ENCODE peak calls at places on chromosomes 6 and 20, in four cellular contexts. D is neural progenitor cell, X is H1, P is GM23338. S is an unnamed sample. For H4K20me1, the result is how much of the 10 kb centered on the place peaks cover.

GRCh38 chr6:14324042-14324441 is 206.5 kb downstream of the CD83 start:
- DNase-seq in P (no peak), X (no peak), D (no peak), S (peak)

GRCh38 chr20:5072756-5073153 is 47.0 kb downstream of the PCNA start:
- DNase-seq in P (no peak), D (no peak), X (no peak), S (no peak)

GRCh38 chr6:166490671-166491500 is 95.6 kb downstream of the RAMACL start:
- DNase-seq in D (no peak), X (no peak), P (no peak), S (no peak)

GRCh38 chr20:41532935-41533334 is 85.2 kb downstream of the CHD6 start:
- DNase-seq in X (no peak), D (no peak), P (no peak), S (no peak)

GRCh38 chr6:141685416-141685815 is 447.3 kb upstream of the GJE1 start:
- DNase-seq in P (no peak), D (no peak), X (no peak), S (no peak)

GRCh38 chr6:146358341-146359046 is 185.1 kb upstream of the RAB32 start:
- DNase-seq in P (no peak), D (no peak), X (no peak), S (peak)

GRCh38 chr6:45650527-45651135 is 272.9 kb upstream of the SUPT3H start:
- DNase-seq in D (no peak), P (no peak), X (no peak), S (peak)

GRCh38 chr6:100906325-100906724 is 25.2 kb upstream of the ASCC3 start:
- DNase-seq in X (no peak), D (no peak), P (peak), S (no peak)

GRCh38 chr6:142279350-142280180 is 22.2 kb upstream of the ADGRG6 start:
- DNase-seq in X (no peak), D (no peak), P (no peak), S (no peak)

GRCh38 chr6:18410412-18410811 is 23.3 kb downstream of the RNF144B start:
- DNase-seq in D (no peak), P (no peak), X (no peak), S (peak)

GRCh38 chr20:63056236-63057132 is 49.7 kb upstream of the BHLHE23 start:
- DNase-seq in P (peak), D (peak), X (peak), S (peak)

GRCh38 chr20:20037960-20038359 is 14.3 kb downstream of the CRNKL1 start:
- DNase-seq in P (peak), D (no peak), X (no peak), S (no peak)

GRCh38 chr6:117317261-117317660 is 51.9 kb downstream of the VGLL2 start:
- DNase-seq in D (peak), X (no peak), P (peak), S (peak)

GRCh38 chr20:20734475-20734948 is 22.1 kb upstream of the RALGAPA2 start:
- DNase-seq in P (peak), X (no peak), D (peak), S (no peak)

GRCh38 chr6:38137609-38138008 is 318.1 kb downstream of the ZFAND3 start:
- DNase-seq in X (no peak), P (peak), D (peak), S (no peak)

GRCh38 chr20:43973231-43973630 is 58.6 kb downstream of the TOX2 start:
- DNase-seq in P (no peak), X (no peak), D (no peak), S (no peak)
- TF ChIP-seq EZH2 in P (no peak), X (no peak), D (no peak), S (no peak)

DNA sequence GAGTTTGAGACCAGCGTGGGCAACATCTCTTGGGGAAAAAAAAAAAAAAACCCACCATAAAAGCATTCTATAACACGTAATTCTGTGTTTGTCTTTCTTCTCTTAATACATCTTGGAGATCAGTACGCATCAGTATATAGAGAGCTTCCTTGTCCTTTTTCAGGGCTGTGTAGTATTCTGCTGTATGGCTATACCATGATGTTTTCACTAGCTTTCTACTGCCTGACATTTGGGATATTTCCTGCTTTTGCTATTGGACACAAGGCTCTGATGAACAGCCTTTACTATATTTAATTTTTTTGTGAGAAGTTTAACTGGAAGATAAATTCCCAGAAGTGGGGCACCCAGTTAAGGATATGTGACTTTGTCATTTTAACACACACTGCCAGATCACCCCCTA is 7.0 kb downstream of the TRIB3 start:
- DNase-seq in X (no peak), D (no peak), P (no peak), S (no peak)
- H4K20me1 ChIP-seq in X (under half), D (under half), P (under half), S (under half)

DNA sequence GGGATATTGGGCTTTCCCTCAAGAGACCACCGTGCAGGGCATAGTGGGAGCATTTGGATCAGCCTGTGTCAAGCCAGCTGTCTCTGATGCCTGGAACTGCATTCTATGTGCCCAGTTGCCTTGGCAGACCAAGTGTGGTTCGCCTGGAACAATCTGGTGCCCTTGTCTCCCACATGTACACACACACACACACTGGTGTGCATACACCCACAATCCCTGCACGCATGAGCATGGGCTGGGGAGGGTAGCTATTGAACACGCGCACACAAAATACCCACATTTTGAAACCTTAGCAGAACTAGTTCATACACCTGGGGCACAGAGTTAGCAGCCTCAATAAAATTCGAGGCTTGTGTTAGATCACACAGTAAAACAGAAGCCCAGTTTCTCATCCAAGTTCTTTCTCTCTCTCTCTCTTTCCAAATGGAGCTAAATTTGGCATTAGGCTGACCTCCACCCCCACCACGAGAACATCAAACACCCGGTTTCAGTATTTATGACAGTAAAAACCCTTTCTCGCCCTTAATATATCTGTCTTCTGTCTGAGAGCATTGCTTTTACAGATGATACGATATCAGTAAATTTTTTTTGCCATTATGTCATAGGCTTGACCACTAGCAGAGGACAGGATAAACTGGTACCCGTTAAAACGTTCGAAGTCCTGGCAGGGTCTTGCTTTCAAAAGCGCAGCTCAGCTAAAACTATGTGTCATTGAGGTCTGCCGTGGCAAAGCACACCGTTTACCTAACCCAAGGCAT is 18.2 kb upstream of the NFATC2 start:
- DNase-seq in D (no peak), P (no peak), X (no peak), S (no peak)
- TF ChIP-seq EZH2 in D (no peak), P (no peak), X (no peak), S (peak)

GRCh38 chr20:38725458-38725958 is 1.2 kb downstream of the SLC32A1 start:
- DNase-seq in P (no peak), D (no peak), X (no peak), S (no peak)

GRCh38 chr20:38725959-38726848 is 1.9 kb downstream of the SLC32A1 start:
- DNase-seq in P (peak), D (peak), X (peak), S (no peak)

GRCh38 chr20:38723069-38723981 is 961 bp upstream of the SLC32A1 start:
- DNase-seq in X (peak), P (peak), D (peak), S (peak)

GRCh38 chr20:38723982-38724602 is at the start of gene SLC32A1:
- DNase-seq in D (peak), P (peak), X (peak), S (no peak)

GRCh38 chr20:38724603-38725457 is 544 bp downstream of the SLC32A1 start:
- DNase-seq in X (peak), P (peak), D (peak), S (no peak)
- H4K20me1 ChIP-seq in X (under half), P (under half), D (half or more), S (under half)

DNA sequence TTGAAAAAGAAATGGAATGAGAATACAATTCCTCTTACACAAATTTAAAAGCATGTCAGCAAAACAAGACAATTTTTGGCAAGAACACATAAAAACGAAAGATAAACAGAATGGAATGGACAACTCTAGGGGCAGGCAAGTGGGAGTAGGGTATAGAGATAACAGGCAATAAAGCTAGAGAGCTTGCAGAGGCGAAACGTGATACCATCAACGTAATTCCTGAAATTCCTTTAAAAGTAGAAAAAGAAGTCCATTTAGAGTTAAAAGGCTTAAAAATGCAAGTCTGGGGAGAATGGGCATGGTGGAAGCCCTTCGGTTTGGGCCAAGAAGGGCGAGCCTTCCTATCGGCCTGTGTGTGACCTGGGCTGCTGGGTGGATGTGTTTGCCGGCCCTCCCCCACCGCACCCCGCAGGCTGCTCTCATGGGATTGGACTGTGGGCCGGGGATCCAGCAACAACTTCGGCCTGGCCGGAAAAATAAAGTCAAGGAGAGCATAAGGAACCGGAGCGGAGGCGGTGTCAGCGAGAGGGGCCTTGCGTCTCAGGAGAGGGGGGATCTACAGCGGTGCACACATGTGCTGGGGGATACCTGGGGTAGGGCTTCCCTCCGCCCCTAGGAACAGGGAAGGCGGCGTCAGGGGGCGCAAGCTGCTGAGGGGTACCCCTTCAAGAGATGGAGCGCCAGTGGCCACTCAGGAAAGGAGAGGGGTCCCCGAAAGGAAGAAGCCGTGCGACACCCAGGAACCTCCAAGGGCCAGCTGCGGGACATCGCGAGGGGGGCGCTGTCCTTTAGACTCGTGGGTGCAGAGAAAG is 4.1 kb downstream of the TMEM239 start:
- DNase-seq in P (peak), X (peak), D (peak), S (no peak)
- TF ChIP-seq EZH2 in P (peak), X (no peak), D (no peak), S (no peak)

GRCh38 chr6:34391711-34392496 is 565 bp downstream of the NUDT3 start:
- DNase-seq in D (peak), X (peak), P (peak), S (peak)

GRCh38 chr6:34389034-34389433 is 3.4 kb downstream of the NUDT3 start:
- DNase-seq in D (peak), X (no peak), P (peak), S (no peak)

GRCh38 chr6:34392497-34393190 is at the start of gene NUDT3:
- DNase-seq in X (peak), D (peak), P (peak), S (peak)

GRCh38 chr6:34391023-34391485 is 1.4 kb downstream of the NUDT3 start:
- DNase-seq in X (no peak), D (no peak), P (peak), S (peak)

GRCh38 chr6:34390531-34391013 is 1.9 kb downstream of the NUDT3 start:
- DNase-seq in X (no peak), P (no peak), D (no peak), S (no peak)
- H4K20me1 ChIP-seq in X (under half), P (under half), D (under half), S (under half)

GRCh38 chr20:3471397-3472021 is 691 bp downstream of the ATRN start:
- DNase-seq in X (no peak), P (peak), D (peak), S (no peak)
- TF ChIP-seq EZH2 in X (no peak), P (no peak), D (no peak), S (no peak)

GRCh38 chr6:3737149-3737830 is 14.2 kb downstream of the PXDC1 start:
- DNase-seq in P (no peak), X (no peak), D (no peak), S (no peak)
- H4K20me1 ChIP-seq in P (under half), X (under half), D (under half), S (under half)

S was measured in mammary epithelial cell.